ENCODE peak calls at places on chromosome 7, in six cellular contexts. E is H54; Y is choroid plexus epithelial cell; S is stimulated activated CD8-positive, alpha-beta memory T cell treated with anti-CD3 and anti-CD28 coated beads, Interleukin-7, amount 100 ng/mL, for 4 hours; I is HCT116; N is stimulated activated CD4-positive, alpha-beta T cell treated with anti-CD3 and anti-CD28 coated beads, Interleukin-1b, Interleukin-23, amount 100 ng/mL, for 1 hour. Z is an unnamed sample.

GRCh38 chr7:140512317-140513000 is 33.2 kb upstream of the MKRN1 start:
- DNase-seq in E (no peak), Y (peak; percentile 36), S (no peak), I (peak; percentile 27), N (no peak), Z (peak; percentile 45)

GRCh38 chr7:129877146-129877792 is 75.5 kb downstream of the UBE2H start:
- DNase-seq in E (no peak), Y (peak; percentile 76), S (no peak), I (no peak), N (no peak), Z (no peak)

GRCh38 chr7:144390481-144390880 is 13.0 kb downstream of the NOBOX start:
- DNase-seq in E (no peak), Y (peak; percentile 33), S (no peak), I (no peak), N (no peak), Z (no peak)

GRCh38 chr7:46752881-46753366 is 829.0 kb downstream of the TNS3 start:
- DNase-seq in E (peak; percentile 30), Y (peak; percentile 74), S (no peak), I (peak; percentile 53), N (no peak), Z (peak; percentile 94)

GRCh38 chr7:7639421-7639820 is 1.1 kb upstream of the UMAD1 start:
- DNase-seq in E (no peak), Y (no peak), S (no peak), I (no peak), N (no peak), Z (peak; percentile 19)

GRCh38 chr7:113831509-113831908 is 87.3 kb downstream of the PPP1R3A start:
- DNase-seq in E (no peak), Y (peak; percentile 70), S (no peak), I (no peak), N (no peak), Z (peak; percentile 66)

GRCh38 chr7:27245798-27246691 is 3.4 kb downstream of the EVX1 start:
- DNase-seq in E (no peak), Y (no peak), S (no peak), I (no peak), N (no peak), Z (no peak)

GRCh38 chr7:116679495-116679894 is 7.5 kb downstream of the MET start:
- DNase-seq in E (no peak), Y (no peak), S (no peak), I (no peak), N (no peak), Z (no peak)

GRCh38 chr7:78765985-78766729 is 687.3 kb downstream of the MAGI2 start:
- DNase-seq in E (no peak), Y (no peak), S (no peak), I (no peak), N (no peak), Z (peak; percentile 32)

GRCh38 chr7:11623093-11623678 is 208.8 kb downstream of the THSD7A start:
- DNase-seq in E (no peak), Y (peak; percentile 12), S (no peak), I (no peak), N (no peak), Z (no peak)

GRCh38 chr7:117402109-117402508 is 25.2 kb downstream of the ASZ1 start:
- DNase-seq in E (no peak), Y (peak; percentile 9), S (no peak), I (no peak), N (no peak), Z (peak; percentile 5)

GRCh38 chr7:83876593-83876992 is 227.7 kb upstream of the SEMA3E start:
- DNase-seq in E (no peak), Y (peak; percentile 55), S (no peak), I (no peak), N (no peak), Z (peak; percentile 32)

GRCh38 chr7:96417784-96418183 is 95.9 kb upstream of the SLC25A13 start:
- DNase-seq in E (no peak), Y (no peak), S (no peak), I (no peak), N (no peak), Z (no peak)

GRCh38 chr7:12771378-12771877 is 84.0 kb downstream of the ARL4A start:
- DNase-seq in E (peak; percentile 15), Y (peak; percentile 25), S (no peak), I (no peak), N (no peak), Z (peak; percentile 76)

GRCh38 chr7:69631131-69631530 is 32.9 kb downstream of the AUTS2 start:
- DNase-seq in E (no peak), Y (no peak), S (no peak), I (no peak), N (no peak), Z (no peak)

GRCh38 chr7:74104702-74105101 is 21.1 kb downstream of the LIMK1 start:
- DNase-seq in E (no peak), Y (peak; percentile 31), S (no peak), I (peak; percentile 68), N (no peak), Z (peak; percentile 93)

Z was measured in M059J.